ENCODE peak calls at places on chromosomes 5 and 9, in six cellular contexts. B is astrocyte of the spinal cord, K is neural progenitor cell, F is tibial artery, H is adrenal gland, U is A673. A is an unnamed sample.

GRCh38 chr5:112119527-112119926 is 299.6 kb downstream of the EPB41L4A start:
- DNase-seq in H (no peak), F (no peak), B (no peak), U (no peak), K (no peak), A (no peak)

GRCh38 chr9:13035822-13036221 is 243.7 kb downstream of the MPDZ start:
- DNase-seq in F (no peak), U (no peak), K (no peak), B (no peak), H (no peak), A (no peak)

GRCh38 chr5:88768411-88768810 is 114.6 kb downstream of the MEF2C start:
- DNase-seq in F (no peak), B (no peak), U (no peak), H (no peak), K (no peak), A (no peak)

GRCh38 chr5:84059672-84060071 is 325.0 kb downstream of the EDIL3 start:
- DNase-seq in H (no peak), F (no peak), K (no peak), U (no peak), B (no peak), A (no peak)

GRCh38 chr5:52727568-52727967 is 60.1 kb upstream of the ITGA1 start:
- DNase-seq in F (no peak), K (no peak), H (peak), U (no peak), B (peak), A (no peak)

GRCh38 chr9:1732670-1733069 is 282.5 kb upstream of the SMARCA2 start:
- DNase-seq in F (no peak), U (peak), B (no peak), H (no peak), K (no peak), A (no peak)

GRCh38 chr5:73901455-73901854 is 275.5 kb downstream of the ARHGEF28 start:
- DNase-seq in U (no peak), K (no peak), B (no peak), F (no peak), H (no peak), A (no peak)

GRCh38 chr5:66567474-66567873 is 28.7 kb upstream of the MAST4 start:
- DNase-seq in U (no peak), B (no peak), H (no peak), F (no peak), K (no peak), A (no peak)

GRCh38 chr5:5421149-5421960 is 1.1 kb upstream of the ICE1 start:
- DNase-seq in B (peak), U (peak), K (no peak), H (no peak), F (no peak), A (no peak)

GRCh38 chr9:120310035-120310434 is 269.9 kb downstream of the CDK5RAP2 start:
- DNase-seq in B (no peak), F (no peak), K (no peak), H (no peak), U (no peak), A (no peak)

GRCh38 chr9:93252116-93252780 is 68.3 kb downstream of the WNK2 start:
- DNase-seq in H (no peak), B (no peak), U (no peak), K (no peak), F (peak), A (no peak)

GRCh38 chr9:130526193-130526853 is 53.1 kb upstream of the FUBP3 start:
- DNase-seq in H (no peak), U (no peak), F (no peak), B (no peak), K (no peak), A (no peak)

GRCh38 chr9:83601463-83601862 is 21.5 kb upstream of the IDNK start:
- DNase-seq in F (no peak), U (no peak), K (no peak), B (no peak), H (no peak), A (no peak)

GRCh38 chr5:11139471-11139870 is 378.4 kb upstream of the DAP start:
- DNase-seq in H (no peak), F (no peak), K (no peak), B (peak), U (no peak), A (no peak)

GRCh38 chr9:134007150-134007549 is 15.0 kb upstream of the VAV2 start:
- DNase-seq in F (no peak), U (no peak), H (no peak), K (no peak), B (no peak), A (no peak)

DNA sequence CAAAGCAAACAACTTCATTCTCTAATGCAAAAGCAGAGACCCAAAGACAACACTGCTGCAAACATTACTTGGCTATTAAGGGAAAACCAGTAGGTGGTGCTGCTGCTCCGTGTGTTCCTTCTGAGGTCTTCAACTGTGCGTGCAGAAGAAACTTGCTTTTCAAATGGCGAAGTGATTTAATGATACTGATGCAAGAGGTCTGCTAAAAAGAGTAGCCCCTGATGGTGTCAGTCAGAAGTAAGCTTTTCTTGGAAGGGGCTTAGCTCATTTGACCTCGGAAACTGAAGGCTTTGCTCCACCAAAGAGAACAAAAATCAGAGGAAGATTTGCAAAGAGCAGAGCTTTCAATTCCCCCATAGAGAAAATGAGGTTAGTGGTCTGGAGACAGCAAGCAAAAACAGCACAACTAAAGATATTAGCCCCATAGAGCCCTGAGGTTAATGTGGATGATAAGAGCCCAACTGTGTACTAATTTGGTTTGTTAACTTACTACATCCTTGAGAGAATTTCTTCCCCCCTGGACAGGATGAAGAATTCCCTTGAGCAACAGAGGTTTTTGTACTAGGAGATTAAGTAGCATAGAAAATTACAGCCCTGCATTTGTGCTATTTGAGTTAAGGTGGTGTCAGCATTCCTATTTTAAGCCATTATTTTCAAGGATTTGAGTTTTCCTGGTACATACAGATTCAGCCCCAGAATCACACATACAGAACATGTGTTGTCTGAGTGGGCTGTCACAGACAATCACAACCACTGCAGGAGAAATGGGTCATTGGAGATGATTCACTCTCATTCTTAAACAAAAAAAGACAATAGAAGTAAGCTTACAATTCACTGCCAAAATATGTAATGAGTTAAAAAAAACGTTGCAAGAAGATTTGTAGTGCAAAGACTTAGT is 153.2 kb upstream of the C9orf72 start:
- DNase-seq in F (no peak), H (peak), K (peak), U (peak), B (peak), A (no peak)
- TF ChIP-seq CTCF in F (peak), H (peak), K (peak), U (peak), B (peak), A (peak)

DNA sequence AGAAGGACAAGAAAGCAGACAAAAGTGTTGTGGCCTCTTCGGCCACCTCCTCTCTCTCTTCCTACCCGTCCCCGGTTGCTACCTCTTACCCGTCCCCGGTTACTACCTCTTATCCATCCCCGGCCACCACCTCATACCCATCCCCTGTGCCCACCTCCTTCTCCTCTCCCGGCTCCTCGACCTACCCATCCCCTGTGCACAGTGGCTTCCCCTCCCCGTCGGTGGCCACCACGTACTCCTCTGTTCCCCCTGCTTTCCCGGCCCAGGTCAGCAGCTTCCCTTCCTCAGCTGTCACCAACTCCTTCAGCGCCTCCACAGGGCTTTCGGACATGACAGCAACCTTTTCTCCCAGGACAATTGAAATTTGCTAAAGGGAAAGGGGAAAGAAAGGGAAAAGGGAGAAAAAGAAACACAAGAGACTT is 2.4 kb downstream of the EGR1 start:
- DNase-seq in H (peak), K (no peak), B (no peak), F (no peak), U (peak), A (no peak)
- H3K4me3 ChIP-seq in H (no peak), K (peak), B (peak), F (peak), U (peak), A (peak)

DNA sequence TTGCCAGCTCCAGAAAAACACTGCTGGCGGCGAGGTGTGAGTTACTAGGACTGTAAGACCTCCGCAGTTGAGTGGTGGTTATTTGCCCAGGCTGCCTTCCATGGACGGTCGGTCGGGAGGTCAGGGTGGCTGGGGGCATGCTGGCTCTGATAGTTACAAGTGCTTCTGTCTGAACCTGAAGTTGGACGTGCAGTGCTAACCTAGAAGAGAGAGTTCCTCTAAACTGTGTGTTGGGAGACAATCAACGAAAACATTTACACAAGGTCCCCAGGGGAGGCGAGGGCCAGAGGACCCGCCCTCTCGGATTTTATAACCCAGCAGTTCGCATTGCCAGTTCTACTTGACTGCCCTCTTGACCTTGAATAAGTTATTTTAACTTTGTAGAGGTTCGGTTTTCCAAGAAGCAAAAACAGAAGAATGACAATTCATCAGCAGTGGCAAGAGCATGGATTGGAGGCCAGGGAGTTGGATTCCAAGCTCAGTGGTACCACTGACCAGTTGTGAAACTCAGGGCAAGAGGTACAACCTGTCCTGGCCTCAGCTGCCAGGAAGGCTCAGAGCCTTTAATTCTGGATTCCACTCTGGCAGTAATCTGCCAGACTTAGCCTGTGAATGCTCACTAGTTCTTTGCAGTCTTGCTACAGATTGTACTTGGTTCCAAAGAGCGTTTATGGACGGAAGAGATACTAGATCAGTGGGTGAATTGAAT is 28.7 kb upstream of the PDE8B start:
- DNase-seq in U (no peak), B (no peak), H (no peak), K (no peak), F (peak), A (no peak)
- TF ChIP-seq CTCF in U (no peak), B (no peak), H (no peak), K (no peak), F (no peak), A (no peak)

GRCh38 chr9:69171049-69171448 is 3.0 kb upstream of the TJP2 start:
- DNase-seq in H (no peak), B (peak), U (no peak), K (no peak), F (no peak), A (no peak)
- H3K4me3 ChIP-seq in H (no peak), B (no peak), U (no peak), K (no peak), F (no peak), A (no peak)

DNA sequence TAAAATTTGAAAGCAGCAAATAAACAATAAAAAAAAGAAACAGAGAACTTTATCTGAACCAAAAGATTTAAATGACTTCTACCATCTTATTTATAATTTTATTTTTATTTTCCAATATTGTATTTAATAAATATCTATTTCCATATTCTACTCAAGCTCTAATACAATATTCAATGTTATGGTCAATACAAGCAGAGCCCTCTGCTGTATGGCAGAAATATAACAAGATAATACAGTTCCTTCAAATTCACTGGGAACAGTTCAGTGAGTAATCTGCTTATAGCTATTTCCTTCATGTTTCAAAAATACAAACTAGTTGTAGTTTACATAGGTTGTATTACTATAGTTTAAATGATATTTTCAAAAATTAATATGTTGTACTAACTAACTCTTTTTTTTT is 332.7 kb downstream of the PRDM9 start:
- DNase-seq in U (no peak), B (no peak), H (no peak), F (no peak), K (no peak), A (no peak)
- TF ChIP-seq CTCF in U (peak), B (no peak), H (no peak), F (no peak), K (peak), A (no peak)

GRCh38 chr5:53783624-53784228 is 223.3 kb downstream of the NDUFS4 start:
- DNase-seq in U (no peak), H (no peak), B (no peak), K (peak), F (no peak), A (no peak)

GRCh38 chr5:53777864-53778618 is 217.6 kb downstream of the NDUFS4 start:
- DNase-seq in F (no peak), K (no peak), U (no peak), H (no peak), B (no peak), A (no peak)

GRCh38 chr5:53782620-53783019 is 222.2 kb downstream of the NDUFS4 start:
- DNase-seq in F (no peak), U (no peak), H (no peak), B (no peak), K (peak), A (no peak)

DNA sequence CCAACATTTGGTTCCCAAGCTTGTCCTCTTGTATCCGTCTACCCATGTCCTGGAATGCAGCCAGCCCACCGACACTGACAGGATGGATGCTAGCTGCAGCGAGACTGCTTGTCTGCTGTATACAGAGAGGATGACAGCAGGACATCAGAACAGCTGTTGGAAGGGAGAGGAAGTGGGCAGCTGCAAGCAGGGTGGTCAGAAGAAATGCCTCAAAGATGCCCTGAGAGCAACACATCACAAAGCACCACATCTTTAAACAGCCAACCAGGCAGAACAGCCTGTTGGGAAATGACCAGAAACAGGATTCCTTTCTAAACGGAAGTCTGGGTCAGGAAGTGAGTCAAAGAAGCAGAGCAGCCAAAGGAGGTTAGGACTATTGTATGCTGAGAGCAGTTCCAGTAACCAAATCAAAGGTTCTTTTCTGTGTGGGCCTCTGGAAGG is 219.1 kb downstream of the NDUFS4 start:
- DNase-seq in H (peak), U (peak), K (peak), B (peak), F (no peak), A (no peak)
- H3K4me3 ChIP-seq in H (no peak), U (no peak), K (no peak), B (no peak), F (no peak), A (peak)